ENCODE peak calls at places on chromosomes 4 and X, in six cellular contexts. One of them, this sample, is unnamed.

GRCh38 chr4:119244832-119245231 is 32.3 kb downstream of the USP53 start:
- DNase-seq in T-helper 17 cell: no peak
- DNase-seq in hippocampal formation: no peak
- DNase-seq in NCI-H460: no peak
- DNase-seq in H7: no peak
- DNase-seq in NCI-H1092 treated with DMSO at 0.1 percent for 48 hours: no peak
- DNase-seq in this sample: no peak

GRCh38 chr4:110621839-110622751 is 782 bp downstream of the PITX2 start:
- DNase-seq in T-helper 17 cell: no peak
- DNase-seq in hippocampal formation: no peak
- DNase-seq in NCI-H460: no peak
- DNase-seq in H7: peak; percentile 73
- DNase-seq in NCI-H1092 treated with DMSO at 0.1 percent for 48 hours: no peak
- DNase-seq in this sample: no peak

GRCh38 chr4:29131304-29131703 is 1588.9 kb upstream of the PCDH7 start:
- DNase-seq in T-helper 17 cell: no peak
- DNase-seq in hippocampal formation: no peak
- DNase-seq in NCI-H460: no peak
- DNase-seq in H7: no peak
- DNase-seq in NCI-H1092 treated with DMSO at 0.1 percent for 48 hours: no peak
- DNase-seq in this sample: no peak

GRCh38 chr4:160523236-160523635 is 1420.4 kb downstream of the RAPGEF2 start:
- DNase-seq in T-helper 17 cell: no peak
- DNase-seq in hippocampal formation: no peak
- DNase-seq in NCI-H460: peak; percentile 25
- DNase-seq in H7: no peak
- DNase-seq in NCI-H1092 treated with DMSO at 0.1 percent for 48 hours: no peak
- DNase-seq in this sample: no peak

GRCh38 chrX:55201930-55202579 is 18.1 kb upstream of the PAGE5 start:
- DNase-seq in T-helper 17 cell: no peak
- DNase-seq in hippocampal formation: no peak
- DNase-seq in NCI-H460: no peak
- DNase-seq in H7: no peak
- DNase-seq in NCI-H1092 treated with DMSO at 0.1 percent for 48 hours: no peak
- DNase-seq in this sample: no peak

GRCh38 chrX:40008841-40009461 is 88.8 kb downstream of the BCOR start:
- DNase-seq in T-helper 17 cell: no peak
- DNase-seq in hippocampal formation: no peak
- DNase-seq in NCI-H460: no peak
- DNase-seq in H7: peak; percentile 83
- DNase-seq in NCI-H1092 treated with DMSO at 0.1 percent for 48 hours: peak; percentile 90
- DNase-seq in this sample: peak; percentile 5

GRCh38 chrX:16445166-16445752 is 204.7 kb upstream of the S100G start:
- DNase-seq in T-helper 17 cell: peak; percentile 11
- DNase-seq in hippocampal formation: no peak
- DNase-seq in NCI-H460: peak; percentile 18
- DNase-seq in H7: peak; percentile 51
- DNase-seq in NCI-H1092 treated with DMSO at 0.1 percent for 48 hours: peak; percentile 35
- DNase-seq in this sample: no peak

GRCh38 chr4:152996672-152997071 is 60.5 kb downstream of the FHDC1 start:
- DNase-seq in T-helper 17 cell: no peak
- DNase-seq in hippocampal formation: no peak
- DNase-seq in NCI-H460: no peak
- DNase-seq in H7: no peak
- DNase-seq in NCI-H1092 treated with DMSO at 0.1 percent for 48 hours: no peak
- DNase-seq in this sample: no peak

GRCh38 chrX:48558270-48558669 is 16.0 kb upstream of the RBM3 start:
- DNase-seq in T-helper 17 cell: no peak
- DNase-seq in hippocampal formation: no peak
- DNase-seq in NCI-H460: no peak
- DNase-seq in H7: no peak
- DNase-seq in NCI-H1092 treated with DMSO at 0.1 percent for 48 hours: no peak
- DNase-seq in this sample: no peak

GRCh38 chrX:14073561-14073960 is 43.9 kb upstream of the GEMIN8 start:
- DNase-seq in T-helper 17 cell: no peak
- DNase-seq in hippocampal formation: no peak
- DNase-seq in NCI-H460: no peak
- DNase-seq in H7: no peak
- DNase-seq in NCI-H1092 treated with DMSO at 0.1 percent for 48 hours: no peak
- DNase-seq in this sample: no peak

GRCh38 chr4:151004222-151004621 is 10.9 kb downstream of the LRBA start:
- DNase-seq in T-helper 17 cell: no peak
- DNase-seq in hippocampal formation: no peak
- DNase-seq in NCI-H460: no peak
- DNase-seq in H7: no peak
- DNase-seq in NCI-H1092 treated with DMSO at 0.1 percent for 48 hours: no peak
- DNase-seq in this sample: no peak

GRCh38 chr4:173448103-173448502 is 49.2 kb upstream of the SCRG1 start:
- DNase-seq in T-helper 17 cell: no peak
- DNase-seq in hippocampal formation: peak; percentile 51
- DNase-seq in NCI-H460: no peak
- DNase-seq in H7: no peak
- DNase-seq in NCI-H1092 treated with DMSO at 0.1 percent for 48 hours: peak; percentile 90
- DNase-seq in this sample: peak; percentile 32

GRCh38 chr4:40621592-40622512 is 7.8 kb downstream of the RBM47 start:
- DNase-seq in T-helper 17 cell: no peak
- DNase-seq in hippocampal formation: peak; percentile 22
- DNase-seq in NCI-H460: peak; percentile 84
- DNase-seq in H7: no peak
- DNase-seq in NCI-H1092 treated with DMSO at 0.1 percent for 48 hours: no peak
- DNase-seq in this sample: peak; percentile 8

GRCh38 chr4:159048166-159048886 is 54.6 kb upstream of the RAPGEF2 start:
- DNase-seq in T-helper 17 cell: no peak
- DNase-seq in hippocampal formation: peak; percentile 38
- DNase-seq in NCI-H460: peak; percentile 64
- DNase-seq in H7: no peak
- DNase-seq in NCI-H1092 treated with DMSO at 0.1 percent for 48 hours: peak; percentile 43
- DNase-seq in this sample: no peak

GRCh38 chr4:26860922-26861433 is 337 bp downstream of the STIM2 start:
- DNase-seq in T-helper 17 cell: no peak
- DNase-seq in hippocampal formation: no peak
- DNase-seq in NCI-H460: no peak
- DNase-seq in H7: peak; percentile 68
- DNase-seq in NCI-H1092 treated with DMSO at 0.1 percent for 48 hours: peak; percentile 78
- DNase-seq in this sample: no peak

GRCh38 chrX:140762061-140762460 is 52.5 kb downstream of the LINC00632 start:
- DNase-seq in T-helper 17 cell: no peak
- DNase-seq in hippocampal formation: peak; percentile 64
- DNase-seq in NCI-H460: peak; percentile 72
- DNase-seq in H7: peak; percentile 29
- DNase-seq in NCI-H1092 treated with DMSO at 0.1 percent for 48 hours: peak; percentile 20
- DNase-seq in this sample: peak; percentile 1

GRCh38 chrX:105533951-105534350 is 288.4 kb upstream of the NRK start:
- DNase-seq in T-helper 17 cell: no peak
- DNase-seq in hippocampal formation: no peak
- DNase-seq in NCI-H460: no peak
- DNase-seq in H7: no peak
- DNase-seq in NCI-H1092 treated with DMSO at 0.1 percent for 48 hours: no peak
- DNase-seq in this sample: no peak

GRCh38 chr4:560731-561211 is 15.3 kb downstream of the TMEM271 start:
- DNase-seq in T-helper 17 cell: no peak
- DNase-seq in hippocampal formation: no peak
- DNase-seq in NCI-H460: no peak
- DNase-seq in H7: no peak
- DNase-seq in NCI-H1092 treated with DMSO at 0.1 percent for 48 hours: no peak
- DNase-seq in this sample: peak; percentile 41

GRCh38 chrX:45986971-45987370 is 558.2 kb downstream of the ZNF674 start:
- DNase-seq in T-helper 17 cell: no peak
- DNase-seq in hippocampal formation: no peak
- DNase-seq in NCI-H460: no peak
- DNase-seq in H7: no peak
- DNase-seq in NCI-H1092 treated with DMSO at 0.1 percent for 48 hours: no peak
- DNase-seq in this sample: no peak

GRCh38 chrX:154731881-154732280 is 19.0 kb downstream of the GAB3 start:
- DNase-seq in T-helper 17 cell: no peak
- DNase-seq in hippocampal formation: no peak
- DNase-seq in NCI-H460: no peak
- DNase-seq in H7: no peak
- DNase-seq in NCI-H1092 treated with DMSO at 0.1 percent for 48 hours: no peak
- DNase-seq in this sample: no peak

GRCh38 chrX:56318076-56318475 is 85.9 kb downstream of the KLF8 start:
- DNase-seq in T-helper 17 cell: no peak
- DNase-seq in hippocampal formation: no peak
- DNase-seq in NCI-H460: no peak
- DNase-seq in H7: no peak
- DNase-seq in NCI-H1092 treated with DMSO at 0.1 percent for 48 hours: no peak
- DNase-seq in this sample: no peak

GRCh38 chrX:107107459-107107858 is 11.2 kb downstream of the RBM41 start:
- DNase-seq in T-helper 17 cell: no peak
- DNase-seq in hippocampal formation: no peak
- DNase-seq in NCI-H460: no peak
- DNase-seq in H7: no peak
- DNase-seq in NCI-H1092 treated with DMSO at 0.1 percent for 48 hours: no peak
- DNase-seq in this sample: no peak

GRCh38 chrX:68249401-68249831 is 183.9 kb downstream of the OPHN1 start:
- DNase-seq in T-helper 17 cell: no peak
- DNase-seq in hippocampal formation: no peak
- DNase-seq in NCI-H460: no peak
- DNase-seq in H7: no peak
- DNase-seq in NCI-H1092 treated with DMSO at 0.1 percent for 48 hours: no peak
- DNase-seq in this sample: peak; percentile 13

GRCh38 chr4:98528882-98529281 is 129.5 kb downstream of the TSPAN5 start:
- DNase-seq in T-helper 17 cell: no peak
- DNase-seq in hippocampal formation: no peak
- DNase-seq in NCI-H460: no peak
- DNase-seq in H7: no peak
- DNase-seq in NCI-H1092 treated with DMSO at 0.1 percent for 48 hours: no peak
- DNase-seq in this sample: no peak

GRCh38 chr4:16157609-16158503 is 68.4 kb downstream of the TAPT1 start:
- DNase-seq in T-helper 17 cell: no peak
- DNase-seq in hippocampal formation: no peak
- DNase-seq in NCI-H460: no peak
- DNase-seq in H7: peak; percentile 47
- DNase-seq in NCI-H1092 treated with DMSO at 0.1 percent for 48 hours: no peak
- DNase-seq in this sample: no peak

GRCh38 chrX:35016051-35016450 is 73.5 kb downstream of the FAM47B start:
- DNase-seq in T-helper 17 cell: no peak
- DNase-seq in hippocampal formation: no peak
- DNase-seq in NCI-H460: no peak
- DNase-seq in H7: no peak
- DNase-seq in NCI-H1092 treated with DMSO at 0.1 percent for 48 hours: no peak
- DNase-seq in this sample: no peak

GRCh38 chr4:19722404-19722803 is 529.3 kb upstream of the SLIT2 start:
- DNase-seq in T-helper 17 cell: no peak
- DNase-seq in hippocampal formation: no peak
- DNase-seq in NCI-H460: no peak
- DNase-seq in H7: no peak
- DNase-seq in NCI-H1092 treated with DMSO at 0.1 percent for 48 hours: no peak
- DNase-seq in this sample: no peak

GRCh38 chrX:40474205-40474626 is 106.6 kb upstream of the ATP6AP2 start:
- DNase-seq in T-helper 17 cell: no peak
- DNase-seq in hippocampal formation: no peak
- DNase-seq in NCI-H460: no peak
- DNase-seq in H7: peak; percentile 91
- DNase-seq in NCI-H1092 treated with DMSO at 0.1 percent for 48 hours: no peak
- DNase-seq in this sample: no peak

GRCh38 chr4:124262211-124263179 is 450.0 kb downstream of the ANKRD50 start:
- DNase-seq in T-helper 17 cell: no peak
- DNase-seq in hippocampal formation: peak; percentile 73
- DNase-seq in NCI-H460: peak; percentile 61
- DNase-seq in H7: peak; percentile 37
- DNase-seq in NCI-H1092 treated with DMSO at 0.1 percent for 48 hours: peak; percentile 74
- DNase-seq in this sample: peak; percentile 13

GRCh38 chrX:151725338-151725614 is 9.3 kb upstream of the CNGA2 start:
- DNase-seq in T-helper 17 cell: no peak
- DNase-seq in hippocampal formation: no peak
- DNase-seq in NCI-H460: no peak
- DNase-seq in H7: no peak
- DNase-seq in NCI-H1092 treated with DMSO at 0.1 percent for 48 hours: peak; percentile 50
- DNase-seq in this sample: no peak

GRCh38 chrX:55783723-55784122 is 66.2 kb downstream of the RRAGB start:
- DNase-seq in T-helper 17 cell: no peak
- DNase-seq in hippocampal formation: no peak
- DNase-seq in NCI-H460: no peak
- DNase-seq in H7: no peak
- DNase-seq in NCI-H1092 treated with DMSO at 0.1 percent for 48 hours: no peak
- DNase-seq in this sample: no peak

GRCh38 chr4:137610960-137611359 is 78.7 kb upstream of the PCDH18 start:
- DNase-seq in T-helper 17 cell: no peak
- DNase-seq in hippocampal formation: no peak
- DNase-seq in NCI-H460: peak; percentile 8
- DNase-seq in H7: peak; percentile 16
- DNase-seq in NCI-H1092 treated with DMSO at 0.1 percent for 48 hours: no peak
- DNase-seq in this sample: no peak

GRCh38 chrX:137234651-137235402 is 201.0 kb upstream of the GPR101 start:
- DNase-seq in T-helper 17 cell: no peak
- DNase-seq in hippocampal formation: no peak
- DNase-seq in NCI-H460: no peak
- DNase-seq in H7: no peak
- DNase-seq in NCI-H1092 treated with DMSO at 0.1 percent for 48 hours: no peak
- DNase-seq in this sample: no peak

GRCh38 chr4:1010522-1011021 is 854 bp upstream of the FGFRL1 start:
- DNase-seq in T-helper 17 cell: peak; percentile 42
- DNase-seq in hippocampal formation: no peak
- DNase-seq in NCI-H460: peak; percentile 48
- DNase-seq in H7: no peak
- DNase-seq in NCI-H1092 treated with DMSO at 0.1 percent for 48 hours: no peak
- DNase-seq in this sample: no peak

GRCh38 chr4:109199585-109199984 is 102.9 kb downstream of the COL25A1 start:
- DNase-seq in T-helper 17 cell: no peak
- DNase-seq in hippocampal formation: no peak
- DNase-seq in NCI-H460: no peak
- DNase-seq in H7: no peak
- DNase-seq in NCI-H1092 treated with DMSO at 0.1 percent for 48 hours: no peak
- DNase-seq in this sample: no peak

This sample was measured in amygdala.